ENCODE peak calls at places on chromosomes 3 and 15, in nine cellular contexts. Z is HEK293T; C is T follicular helper cell; B is Kasumi-1; V is breast epithelium; N is endothelial cell; Q is activated T-helper 9 cell treated with anti-CD3 and anti-CD28 coated beads, Interleukin-2, amount 50 U/mL, for 16 hours; T is putamen; H is epithelial cell of esophagus. P is an unnamed sample.

GRCh38 chr3:14947105-14947885 is at the start of gene NR2C2:
- DNase-seq in Z (peak), C (peak), B (peak), V (peak), N (peak), Q (peak), T (peak), H (peak), P (peak)

GRCh38 chr3:26625187-26625586 is 2.6 kb downstream of the LRRC3B start:
- DNase-seq in Z (no peak), C (no peak), B (no peak), V (no peak), N (no peak), Q (no peak), T (no peak), H (no peak), P (no peak)

GRCh38 chr15:42728562-42728961 is 8.4 kb downstream of the CDAN1 start:
- DNase-seq in Z (no peak), C (no peak), B (no peak), V (no peak), N (no peak), Q (no peak), T (no peak), H (no peak), P (no peak)

GRCh38 chr3:38960042-38960622 is 91.6 kb downstream of the SCN11A start:
- DNase-seq in Z (no peak), C (no peak), B (no peak), V (no peak), N (no peak), Q (no peak), T (peak), H (no peak), P (no peak)

GRCh38 chr3:196323723-196324122 is 5.7 kb upstream of the DYNLT2B start:
- DNase-seq in Z (peak), C (no peak), B (peak), V (no peak), N (peak), Q (no peak), T (no peak), H (no peak), P (no peak)

GRCh38 chr3:120909602-120909878 is 1.5 kb downstream of the STXBP5L start:
- DNase-seq in Z (peak), C (no peak), B (peak), V (no peak), N (peak), Q (no peak), T (no peak), H (no peak), P (no peak)

GRCh38 chr3:134092231-134092701 is 62.5 kb upstream of the SLCO2A1 start:
- DNase-seq in Z (peak), C (no peak), B (no peak), V (no peak), N (no peak), Q (no peak), T (no peak), H (no peak), P (no peak)

GRCh38 chr3:60720696-60721228 is 530.5 kb downstream of the FHIT start:
- DNase-seq in Z (no peak), C (no peak), B (no peak), V (no peak), N (no peak), Q (no peak), T (no peak), H (no peak), P (no peak)

GRCh38 chr15:31869640-31870335 is 160.5 kb upstream of the CHRNA7 start:
- DNase-seq in Z (no peak), C (no peak), B (no peak), V (no peak), N (peak), Q (no peak), T (peak), H (no peak), P (no peak)

GRCh38 chr3:54033761-54034160 is 88.6 kb upstream of the CACNA2D3 start:
- DNase-seq in Z (peak), C (no peak), B (no peak), V (peak), N (no peak), Q (no peak), T (no peak), H (no peak), P (no peak)

GRCh38 chr3:184620101-184620798 is 58.7 kb downstream of the EPHB3 start:
- DNase-seq in Z (no peak), C (no peak), B (no peak), V (no peak), N (no peak), Q (no peak), T (no peak), H (peak), P (no peak)

GRCh38 chr3:190862209-190863118 is at the start of gene GMNC:
- DNase-seq in Z (peak), C (no peak), B (no peak), V (peak), N (peak), Q (no peak), T (peak), H (peak), P (no peak)

GRCh38 chr3:155356594-155357370 is 63.3 kb upstream of the STRIT1 start:
- DNase-seq in Z (no peak), C (no peak), B (peak), V (no peak), N (no peak), Q (no peak), T (no peak), H (no peak), P (no peak)

GRCh38 chr3:174440741-174441587 is 418.2 kb upstream of the NAALADL2 start:
- DNase-seq in Z (peak), C (no peak), B (peak), V (peak), N (peak), Q (no peak), T (peak), H (peak), P (no peak)

GRCh38 chr3:50189274-50189673 is 2.1 kb upstream of the GNAT1 start:
- DNase-seq in Z (peak), C (no peak), B (peak), V (peak), N (peak), Q (no peak), T (no peak), H (peak), P (no peak)

GRCh38 chr15:89971592-89971997 is 29.5 kb upstream of the ZNF710 start:
- DNase-seq in Z (peak), C (peak), B (peak), V (no peak), N (peak), Q (peak), T (peak), H (peak), P (peak)

GRCh38 chr15:84782346-84782745 is 34.0 kb downstream of the ZNF592 start:
- DNase-seq in Z (no peak), C (no peak), B (no peak), V (no peak), N (no peak), Q (no peak), T (no peak), H (no peak), P (no peak)

GRCh38 chr3:37971467-37971866 is 19.1 kb upstream of the VILL start:
- DNase-seq in Z (no peak), C (no peak), B (no peak), V (no peak), N (no peak), Q (no peak), T (no peak), H (no peak), P (no peak)

GRCh38 chr3:63970596-63971468 is 52.5 kb downstream of the PSMD6 start:
- DNase-seq in Z (no peak), C (no peak), B (no peak), V (no peak), N (no peak), Q (no peak), T (peak), H (no peak), P (no peak)

GRCh38 chr15:92121047-92121446 is 267.5 kb downstream of the SLCO3A1 start:
- DNase-seq in Z (no peak), C (no peak), B (no peak), V (no peak), N (no peak), Q (no peak), T (no peak), H (no peak), P (no peak)